ENCODE peak calls at places on chromosome 2, in four cellular contexts. One of them, this sample, is unnamed.

GRCh38 chr2:197707316-197708213 is 2.4 kb downstream of the MARS2 start:
- DNase-seq in DND-41: no peak
- DNase-seq in AG10803: peak
- DNase-seq in MCF 10A: peak
- DNase-seq in this sample: peak

GRCh38 chr2:160126756-160127155 is 64.3 kb upstream of the PLA2R1 start:
- DNase-seq in DND-41: no peak
- DNase-seq in AG10803: no peak
- DNase-seq in MCF 10A: no peak
- DNase-seq in this sample: no peak

GRCh38 chr2:178530625-178531142 is 50.4 kb downstream of the PLEKHA3 start:
- DNase-seq in DND-41: no peak
- DNase-seq in AG10803: no peak
- DNase-seq in MCF 10A: peak
- DNase-seq in this sample: peak

GRCh38 chr2:189466656-189467055 is 25.4 kb downstream of the WDR75 start:
- DNase-seq in DND-41: no peak
- DNase-seq in AG10803: peak
- DNase-seq in MCF 10A: peak
- DNase-seq in this sample: no peak

GRCh38 chr2:20120569-20121416 is 69.4 kb upstream of the LAPTM4A start:
- DNase-seq in DND-41: no peak
- DNase-seq in AG10803: no peak
- DNase-seq in MCF 10A: no peak
- DNase-seq in this sample: no peak

GRCh38 chr2:182240862-182241371 is 185.9 kb downstream of the PDE1A start:
- DNase-seq in DND-41: no peak
- DNase-seq in AG10803: peak
- DNase-seq in MCF 10A: peak
- DNase-seq in this sample: peak

GRCh38 chr2:235917506-235917905 is 250.7 kb downstream of the GBX2 start:
- DNase-seq in DND-41: no peak
- DNase-seq in AG10803: no peak
- DNase-seq in MCF 10A: no peak
- DNase-seq in this sample: no peak

GRCh38 chr2:27792759-27793158 is 21.2 kb downstream of the MRPL33 start:
- DNase-seq in DND-41: no peak
- DNase-seq in AG10803: peak
- DNase-seq in MCF 10A: no peak
- DNase-seq in this sample: no peak

GRCh38 chr2:113390133-113390849 is 47.2 kb upstream of the ZNG1B start:
- DNase-seq in DND-41: peak
- DNase-seq in AG10803: peak
- DNase-seq in MCF 10A: peak
- DNase-seq in this sample: peak

GRCh38 chr2:222521099-222521498 is 96.8 kb downstream of the SGPP2 start:
- DNase-seq in DND-41: no peak
- DNase-seq in AG10803: no peak
- DNase-seq in MCF 10A: no peak
- DNase-seq in this sample: no peak

GRCh38 chr2:212912445-212913103 is 238.8 kb downstream of the IKZF2 start:
- DNase-seq in DND-41: no peak
- DNase-seq in AG10803: peak
- DNase-seq in MCF 10A: peak
- DNase-seq in this sample: no peak

GRCh38 chr2:25606892-25607291 is 66.5 kb downstream of the DTNB start:
- DNase-seq in DND-41: no peak
- DNase-seq in AG10803: peak
- DNase-seq in MCF 10A: peak
- DNase-seq in this sample: peak

GRCh38 chr2:222732774-222733173 is 61.3 kb downstream of the MOGAT1 start:
- DNase-seq in DND-41: no peak
- DNase-seq in AG10803: no peak
- DNase-seq in MCF 10A: no peak
- DNase-seq in this sample: no peak

GRCh38 chr2:54864727-54865126 is 141.3 kb downstream of the EML6 start:
- DNase-seq in DND-41: no peak
- DNase-seq in AG10803: no peak
- DNase-seq in MCF 10A: peak
- DNase-seq in this sample: no peak

GRCh38 chr2:104412384-104412783 is 441.5 kb upstream of the POU3F3 start:
- DNase-seq in DND-41: peak
- DNase-seq in AG10803: peak
- DNase-seq in MCF 10A: peak
- DNase-seq in this sample: peak
- TF ChIP-seq CTCF in DND-41: peak
- TF ChIP-seq CTCF in AG10803: peak
- TF ChIP-seq CTCF in MCF 10A: peak
- TF ChIP-seq CTCF in this sample: peak

GRCh38 chr2:47539228-47539627 is 136.3 kb downstream of the MSH2 start:
- DNase-seq in DND-41: no peak
- DNase-seq in AG10803: no peak
- DNase-seq in MCF 10A: no peak
- DNase-seq in this sample: no peak
- TF ChIP-seq CTCF in DND-41: no peak
- TF ChIP-seq CTCF in AG10803: peak
- TF ChIP-seq CTCF in MCF 10A: no peak
- TF ChIP-seq CTCF in this sample: no peak

DNA sequence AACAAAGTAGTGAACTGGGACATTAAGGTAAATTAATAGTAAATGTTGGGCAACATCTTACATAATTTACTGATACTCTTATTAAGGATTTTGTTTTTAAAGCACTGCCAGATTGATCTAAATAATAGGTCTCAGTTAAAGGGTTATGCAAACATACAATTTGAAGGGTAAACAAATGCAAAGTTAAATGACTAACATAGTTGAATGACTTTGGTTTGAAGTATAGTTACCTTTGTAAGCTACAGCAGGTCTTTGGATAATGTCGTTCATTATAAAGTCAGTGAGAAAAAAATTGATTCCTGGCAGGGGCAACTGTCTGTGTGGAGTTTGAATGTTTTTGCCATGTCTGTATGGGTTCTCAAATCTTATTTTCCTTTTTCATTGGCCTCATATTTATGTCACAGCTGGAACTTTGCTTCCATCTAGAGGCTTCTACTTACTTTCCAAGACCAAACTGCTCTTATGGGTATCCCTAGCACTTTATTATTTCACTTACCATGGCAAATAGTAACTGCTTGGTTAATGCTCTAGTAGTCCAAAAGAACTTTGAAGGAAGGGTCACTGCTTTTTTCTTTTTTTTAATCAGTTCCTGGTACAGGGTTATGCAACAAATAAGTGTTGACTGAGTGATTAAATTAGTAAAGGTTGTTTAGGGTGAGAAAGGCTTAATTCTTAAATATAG is 107.8 kb downstream of the NBEAL1 start:
- DNase-seq in DND-41: no peak
- DNase-seq in AG10803: no peak
- DNase-seq in MCF 10A: peak
- DNase-seq in this sample: no peak
- TF ChIP-seq CTCF in DND-41: peak
- TF ChIP-seq CTCF in AG10803: no peak
- TF ChIP-seq CTCF in MCF 10A: peak
- TF ChIP-seq CTCF in this sample: no peak

GRCh38 chr2:37281916-37282315 is 42.7 kb downstream of the PRKD3 start:
- DNase-seq in DND-41: no peak
- DNase-seq in AG10803: no peak
- DNase-seq in MCF 10A: no peak
- DNase-seq in this sample: no peak
- TF ChIP-seq CTCF in DND-41: peak
- TF ChIP-seq CTCF in AG10803: no peak
- TF ChIP-seq CTCF in MCF 10A: no peak
- TF ChIP-seq CTCF in this sample: no peak

DNA sequence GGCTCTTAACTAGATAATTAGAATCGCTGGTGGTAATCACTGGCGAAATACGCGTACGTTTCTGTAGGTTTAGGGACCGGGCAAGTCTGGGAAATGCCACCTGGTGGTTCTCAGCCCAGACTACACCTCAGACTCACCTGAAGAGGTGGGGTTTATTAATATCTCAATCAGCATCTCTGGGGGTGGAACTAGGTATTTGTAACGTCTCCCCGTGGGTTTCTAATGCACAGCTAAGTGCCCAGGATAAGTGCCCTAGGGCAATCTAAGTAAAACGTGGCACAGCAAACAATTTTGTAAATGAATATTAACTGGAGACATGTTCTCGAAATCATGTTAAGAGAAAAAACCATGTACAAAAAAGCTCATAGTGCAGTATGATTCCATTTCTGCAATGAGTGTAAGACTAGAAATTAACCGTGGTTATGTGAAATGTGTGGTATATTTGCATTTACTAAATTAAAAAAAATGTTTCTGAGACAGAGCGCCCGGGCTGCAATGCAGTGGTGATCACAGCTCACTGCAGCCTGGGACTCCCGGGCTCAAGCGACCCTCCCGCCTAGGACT is 760 bp upstream of the CNOT11 start:
- DNase-seq in DND-41: peak
- DNase-seq in AG10803: no peak
- DNase-seq in MCF 10A: peak
- DNase-seq in this sample: peak
- TF ChIP-seq CTCF in DND-41: peak
- TF ChIP-seq CTCF in AG10803: peak
- TF ChIP-seq CTCF in MCF 10A: peak
- TF ChIP-seq CTCF in this sample: peak

GRCh38 chr2:216275890-216276289 is 96.4 kb downstream of the MARCHF4 start:
- DNase-seq in DND-41: no peak
- DNase-seq in AG10803: no peak
- DNase-seq in MCF 10A: no peak
- DNase-seq in this sample: no peak

GRCh38 chr2:216279011-216279410 is 93.3 kb downstream of the MARCHF4 start:
- DNase-seq in DND-41: no peak
- DNase-seq in AG10803: peak
- DNase-seq in MCF 10A: no peak
- DNase-seq in this sample: no peak

GRCh38 chr2:216279459-216279858 is 92.8 kb downstream of the MARCHF4 start:
- DNase-seq in DND-41: no peak
- DNase-seq in AG10803: peak
- DNase-seq in MCF 10A: no peak
- DNase-seq in this sample: no peak

DNA sequence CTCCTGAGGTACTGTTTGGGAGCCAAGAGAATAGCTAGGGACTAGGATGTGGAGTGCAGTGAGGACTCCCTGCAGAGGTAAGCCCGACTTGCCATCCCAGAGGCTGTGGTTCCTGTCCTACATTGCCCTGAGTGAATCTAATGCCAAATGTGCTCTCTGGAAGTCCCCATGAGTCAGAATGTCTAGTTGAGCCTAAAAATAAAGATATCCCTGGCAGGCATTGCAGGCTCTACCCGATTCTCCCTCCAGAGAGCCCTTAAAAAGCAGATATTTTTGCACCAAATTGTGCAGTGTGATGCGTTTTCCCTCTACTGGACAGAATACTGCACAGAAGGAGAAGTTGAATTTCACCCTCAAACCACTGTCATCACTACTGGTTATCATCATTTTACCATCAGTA is 98.1 kb downstream of the MARCHF4 start:
- DNase-seq in DND-41: no peak
- DNase-seq in AG10803: peak
- DNase-seq in MCF 10A: peak
- DNase-seq in this sample: no peak
- TF ChIP-seq CTCF in DND-41: no peak
- TF ChIP-seq CTCF in AG10803: peak
- TF ChIP-seq CTCF in MCF 10A: no peak
- TF ChIP-seq CTCF in this sample: no peak

GRCh38 chr2:86249843-86250402 is 50.7 kb downstream of the MRPL35 start:
- DNase-seq in DND-41: no peak
- DNase-seq in AG10803: no peak
- DNase-seq in MCF 10A: no peak
- DNase-seq in this sample: no peak
- TF ChIP-seq CTCF in DND-41: no peak
- TF ChIP-seq CTCF in AG10803: peak
- TF ChIP-seq CTCF in MCF 10A: no peak
- TF ChIP-seq CTCF in this sample: no peak

GRCh38 chr2:230582851-230583283 is 129.8 kb upstream of the CAB39 start:
- DNase-seq in DND-41: no peak
- DNase-seq in AG10803: peak
- DNase-seq in MCF 10A: no peak
- DNase-seq in this sample: peak
- TF ChIP-seq CTCF in DND-41: no peak
- TF ChIP-seq CTCF in AG10803: no peak
- TF ChIP-seq CTCF in MCF 10A: no peak
- TF ChIP-seq CTCF in this sample: no peak

This sample was measured in activated CD8-positive, alpha-beta T cell treated with anti-CD3 and anti-CD28 coated beads for 36 hours.